ENCODE peak calls at places on chromosomes 16 and 17, in ten cellular contexts. J, P, N, I, F, H, A, B, Z and K are unnamed samples.

GRCh38 chr16:4769306-4769638 is 2.3 kb upstream of the ZNF500 start:
- DNase-seq in J (no peak), P (no peak), N (peak; percentile 44), I (no peak), F (peak; percentile 35), H (no peak), A (no peak), B (no peak), Z (no peak), K (no peak)

GRCh38 chr16:85390511-85391174 is 222.5 kb upstream of the GSE1 start:
- DNase-seq in J (no peak), P (no peak), N (peak; percentile 72), I (no peak), F (peak; percentile 95), H (peak; percentile 95), A (no peak), B (no peak), Z (peak; percentile 91), K (no peak)

GRCh38 chr16:29029168-29029994 is 44.5 kb downstream of the LAT start:
- DNase-seq in J (peak; percentile 25), P (no peak), N (no peak), I (no peak), F (no peak), H (peak; percentile 50), A (peak; percentile 81), B (no peak), Z (peak; percentile 96), K (no peak)

GRCh38 chr16:30774367-30775130 is 12.4 kb downstream of the RNF40 start:
- DNase-seq in J (no peak), P (no peak), N (no peak), I (no peak), F (no peak), H (no peak), A (no peak), B (no peak), Z (no peak), K (no peak)

GRCh38 chr16:76527244-76527643 is 250.0 kb downstream of the CNTNAP4 start:
- DNase-seq in J (no peak), P (no peak), N (no peak), I (no peak), F (no peak), H (no peak), A (no peak), B (no peak), Z (no peak), K (no peak)

GRCh38 chr17:78716814-78717393 is 65.2 kb downstream of the CYTH1 start:
- DNase-seq in J (no peak), P (no peak), N (peak; percentile 96), I (no peak), F (peak; percentile 65), H (peak; percentile 72), A (no peak), B (no peak), Z (peak; percentile 42), K (no peak)

GRCh38 chr17:28724500-28725165 is 1.4 kb downstream of the TLCD1 start:
- DNase-seq in J (no peak), P (no peak), N (peak; percentile 52), I (no peak), F (no peak), H (no peak), A (no peak), B (no peak), Z (no peak), K (no peak)

GRCh38 chr16:81483064-81483969 is 38.7 kb downstream of the CMIP start:
- DNase-seq in J (no peak), P (no peak), N (no peak), I (no peak), F (no peak), H (no peak), A (no peak), B (no peak), Z (peak; percentile 62), K (no peak)

GRCh38 chr17:60127068-60128064 is 22.4 kb upstream of the CA4 start:
- DNase-seq in J (no peak), P (no peak), N (peak; percentile 26), I (no peak), F (no peak), H (no peak), A (no peak), B (no peak), Z (no peak), K (no peak)

GRCh38 chr16:630815-631405 is at the start of gene WFIKKN1:
- DNase-seq in J (no peak), P (peak; percentile 73), N (peak; percentile 58), I (no peak), F (peak; percentile 33), H (peak; percentile 30), A (no peak), B (no peak), Z (no peak), K (no peak)

GRCh38 chr16:89315271-89315670 is 97.8 kb downstream of the ZNF778 start:
- DNase-seq in J (no peak), P (no peak), N (no peak), I (no peak), F (no peak), H (no peak), A (no peak), B (no peak), Z (no peak), K (no peak)

GRCh38 chr17:80264048-80264792 is 3.6 kb downstream of the RNF213 start:
- DNase-seq in J (peak; percentile 67), P (no peak), N (no peak), I (no peak), F (peak; percentile 37), H (no peak), A (peak; percentile 42), B (peak; percentile 37), Z (no peak), K (peak; percentile 35)

GRCh38 chr17:28178800-28179199 is 136.3 kb downstream of the NLK start:
- DNase-seq in J (no peak), P (no peak), N (no peak), I (no peak), F (no peak), H (no peak), A (no peak), B (no peak), Z (no peak), K (no peak)

GRCh38 chr17:50550661-50551432 is 3.9 kb downstream of the SPATA20 start:
- DNase-seq in J (no peak), P (peak; percentile 83), N (peak; percentile 75), I (no peak), F (peak; percentile 52), H (peak; percentile 87), A (no peak), B (no peak), Z (peak; percentile 88), K (no peak)

GRCh38 chr16:50021509-50021908 is 3.5 kb upstream of the CNEP1R1 start:
- DNase-seq in J (no peak), P (no peak), N (peak; percentile 50), I (no peak), F (no peak), H (peak; percentile 20), A (no peak), B (no peak), Z (peak; percentile 25), K (no peak)

GRCh38 chr16:1416521-1416941 is 2.0 kb upstream of the UNKL start:
- DNase-seq in J (no peak), P (no peak), N (no peak), I (no peak), F (no peak), H (no peak), A (no peak), B (no peak), Z (no peak), K (no peak)

GRCh38 chr17:76000016-76000754 is 470 bp upstream of the CDK3 start:
- DNase-seq in J (no peak), P (peak; percentile 50), N (peak; percentile 58), I (no peak), F (peak; percentile 39), H (peak; percentile 80), A (peak; percentile 49), B (peak; percentile 69), Z (peak; percentile 26), K (peak; percentile 50)